ENCODE peak calls at places on chromosomes 16 and 17, in nine cellular contexts. P is AG09319; O is Calu3; I is EL; S is tibial nerve; G is T-helper 17 cell; Y is stimulated activated CD8-positive, alpha-beta memory T cell treated with anti-CD3 and anti-CD28 coated beads, Interleukin-4, amount 100 ng/mL, for 1 hour; Z is NCI-H69; V is Daoy. C is an unnamed sample.

GRCh38 chr17:6666557-6666956 is 15.0 kb downstream of the C17orf100 start:
- DNase-seq in P (no peak), O (no peak), I (no peak), S (no peak), G (no peak), Y (no peak), Z (no peak), V (no peak), C (no peak)

GRCh38 chr17:49969794-49970389 is 902 bp downstream of the DLX4 start:
- DNase-seq in P (no peak), O (no peak), I (no peak), S (no peak), G (no peak), Y (no peak), Z (no peak), V (no peak), C (no peak)

GRCh38 chr17:14513835-14514234 is 213.0 kb downstream of the HS3ST3B1 start:
- DNase-seq in P (no peak), O (no peak), I (no peak), S (no peak), G (no peak), Y (no peak), Z (no peak), V (no peak), C (no peak)

GRCh38 chr16:77675464-77676324 is 46.6 kb upstream of the NUDT7 start:
- DNase-seq in P (peak; percentile 52), O (peak; percentile 75), I (peak; percentile 56), S (peak; percentile 64), G (peak; percentile 45), Y (peak; percentile 8), Z (peak; percentile 44), V (peak; percentile 70), C (peak; percentile 66)

GRCh38 chr17:65723356-65723928 is 162.0 kb upstream of the AXIN2 start:
- DNase-seq in P (no peak), O (no peak), I (peak; percentile 3), S (no peak), G (no peak), Y (no peak), Z (no peak), V (no peak), C (no peak)

GRCh38 chr17:42403150-42403549 is 14.9 kb upstream of the STAT3 start:
- DNase-seq in P (no peak), O (peak; percentile 69), I (no peak), S (no peak), G (no peak), Y (no peak), Z (peak; percentile 73), V (no peak), C (no peak)

GRCh38 chr17:10059684-10060211 is 138.7 kb downstream of the GAS7 start:
- DNase-seq in P (no peak), O (no peak), I (no peak), S (no peak), G (no peak), Y (no peak), Z (no peak), V (no peak), C (no peak)

GRCh38 chr16:78179666-78180065 is 80.2 kb downstream of the WWOX start:
- DNase-seq in P (no peak), O (no peak), I (no peak), S (no peak), G (no peak), Y (no peak), Z (peak; percentile 61), V (no peak), C (no peak)

GRCh38 chr16:5065368-5065767 is 388 bp downstream of the C16orf89 start:
- DNase-seq in P (no peak), O (no peak), I (no peak), S (no peak), G (no peak), Y (no peak), Z (no peak), V (no peak), C (no peak)

GRCh38 chr17:79574108-79574507 is 36.7 kb downstream of the RBFOX3 start:
- DNase-seq in P (no peak), O (no peak), I (peak; percentile 28), S (no peak), G (no peak), Y (no peak), Z (no peak), V (peak; percentile 64), C (peak; percentile 73)

GRCh38 chr17:31517524-31517923 is 126.0 kb downstream of the RAB11FIP4 start:
- DNase-seq in P (no peak), O (peak; percentile 43), I (no peak), S (no peak), G (no peak), Y (no peak), Z (peak; percentile 47), V (no peak), C (peak; percentile 45)

GRCh38 chr17:31251075-31251474 is 46.0 kb downstream of the OMG start:
- DNase-seq in P (no peak), O (no peak), I (peak; percentile 27), S (no peak), G (no peak), Y (no peak), Z (peak; percentile 5), V (no peak), C (no peak)

GRCh38 chr17:36743130-36743529 is 141.7 kb downstream of the MRM1 start:
- DNase-seq in P (no peak), O (peak; percentile 66), I (no peak), S (no peak), G (no peak), Y (no peak), Z (peak; percentile 64), V (no peak), C (no peak)

GRCh38 chr16:67284699-67285646 is 5.6 kb downstream of the PLEKHG4 start:
- DNase-seq in P (no peak), O (peak; percentile 86), I (no peak), S (no peak), G (no peak), Y (no peak), Z (peak; percentile 87), V (peak; percentile 48), C (peak; percentile 52)

GRCh38 chr17:17524091-17524490 is 27.9 kb upstream of the RASD1 start:
- DNase-seq in P (no peak), O (no peak), I (no peak), S (no peak), G (no peak), Y (no peak), Z (no peak), V (no peak), C (no peak)

GRCh38 chr16:87274808-87275207 is 42.4 kb downstream of the C16orf95 start:
- DNase-seq in P (no peak), O (no peak), I (peak; percentile 47), S (no peak), G (no peak), Y (no peak), Z (no peak), V (no peak), C (no peak)

GRCh38 chr16:79599256-79599836 is 1.2 kb downstream of the MAF start:
- DNase-seq in P (no peak), O (peak; percentile 20), I (no peak), S (no peak), G (no peak), Y (no peak), Z (peak; percentile 47), V (peak; percentile 36), C (no peak)

GRCh38 chr17:49694847-49695697 is 12.7 kb downstream of the SLC35B1 start:
- DNase-seq in P (no peak), O (peak; percentile 75), I (peak; percentile 28), S (peak; percentile 65), G (peak; percentile 61), Y (peak; percentile 46), Z (peak; percentile 64), V (peak; percentile 13), C (no peak)

GRCh38 chr16:67339453-67339852 is 12.8 kb downstream of the LRRC36 start:
- DNase-seq in P (peak; percentile 8), O (no peak), I (peak; percentile 11), S (no peak), G (no peak), Y (no peak), Z (peak; percentile 5), V (no peak), C (peak; percentile 34)

GRCh38 chr17:74210191-74211140 is 2.9 kb upstream of the TTYH2 start:
- DNase-seq in P (peak; percentile 22), O (peak; percentile 84), I (peak; percentile 60), S (peak; percentile 57), G (peak; percentile 79), Y (peak; percentile 50), Z (peak; percentile 67), V (peak; percentile 86), C (peak; percentile 66)

GRCh38 chr16:75532791-75533190 is 3.1 kb downstream of the CHST5 start:
- DNase-seq in P (no peak), O (no peak), I (no peak), S (no peak), G (no peak), Y (no peak), Z (no peak), V (no peak), C (no peak)

GRCh38 chr16:67419502-67419901 is 3.2 kb upstream of the ZDHHC1 start:
- DNase-seq in P (no peak), O (no peak), I (peak; percentile 25), S (no peak), G (no peak), Y (no peak), Z (peak; percentile 10), V (peak; percentile 25), C (no peak)

GRCh38 chr16:64133396-64133795 is 988.5 kb downstream of the CDH11 start:
- DNase-seq in P (no peak), O (no peak), I (no peak), S (no peak), G (no peak), Y (no peak), Z (no peak), V (no peak), C (no peak)

GRCh38 chr16:16938980-16939379 is 531.8 kb downstream of the XYLT1 start:
- DNase-seq in P (no peak), O (no peak), I (no peak), S (no peak), G (no peak), Y (no peak), Z (no peak), V (no peak), C (no peak)

GRCh38 chr17:40431231-40431602 is 12.0 kb upstream of the IGFBP4 start:
- DNase-seq in P (no peak), O (no peak), I (no peak), S (no peak), G (no peak), Y (no peak), Z (no peak), V (no peak), C (no peak)

GRCh38 chr17:57051886-57052342 is 33.1 kb upstream of the AKAP1 start:
- DNase-seq in P (no peak), O (no peak), I (no peak), S (no peak), G (no peak), Y (no peak), Z (peak; percentile 96), V (no peak), C (no peak)

GRCh38 chr16:83802559-83802958 is 5.2 kb upstream of the HSBP1 start:
- DNase-seq in P (no peak), O (no peak), I (no peak), S (no peak), G (no peak), Y (no peak), Z (no peak), V (no peak), C (no peak)

GRCh38 chr17:8052256-8053252 is 13.7 kb downstream of the ALOX15B start:
- DNase-seq in P (no peak), O (no peak), I (no peak), S (no peak), G (no peak), Y (no peak), Z (no peak), V (no peak), C (no peak)

GRCh38 chr17:38870259-38871165 is 654 bp downstream of the LASP1 start:
- DNase-seq in P (no peak), O (peak; percentile 91), I (peak; percentile 81), S (peak; percentile 74), G (peak; percentile 29), Y (peak; percentile 32), Z (peak; percentile 81), V (peak; percentile 68), C (peak; percentile 75)

C was measured in A172.